ENCODE peak calls at places on chromosome X, in ten cellular contexts. M is cardiac fibroblast, O is foreskin fibroblast, Q is lung, P is endothelial cell, Z is RWPE1, V is GM13977, R is GM23338, N is astrocyte of the spinal cord, J is tibial artery. W is an unnamed sample.

GRCh38 chrX:139776614-139777013 is 68.6 kb upstream of the MCF2 start:
- DNase-seq in Q (no peak), P (no peak), V (no peak), O (no peak), N (no peak), Z (no peak), J (no peak), M (no peak), R (peak), W (peak)

GRCh38 chrX:36434521-36434920 is 515.0 kb downstream of the CFAP47 start:
- DNase-seq in V (no peak), N (no peak), Q (no peak), Z (no peak), R (no peak), M (no peak), P (no peak), O (no peak), J (no peak), W (peak)

GRCh38 chrX:87516716-87517115 is 886 bp upstream of the KLHL4 start:
- DNase-seq in M (peak), P (no peak), J (no peak), Z (peak), R (no peak), O (no peak), N (peak), Q (no peak), V (no peak), W (no peak)

GRCh38 chrX:134849390-134849789 is 141.4 kb upstream of the SMIM10 start:
- DNase-seq in J (no peak), V (no peak), R (no peak), N (peak), P (no peak), Z (peak), Q (no peak), M (peak), O (peak), W (no peak)

GRCh38 chrX:11672213-11672612 is 6.5 kb upstream of the ARHGAP6 start:
- DNase-seq in N (no peak), M (no peak), R (no peak), O (no peak), P (no peak), V (no peak), J (no peak), Z (no peak), Q (no peak), W (no peak)

GRCh38 chrX:115560978-115561604 is at the start of gene PLS3:
- DNase-seq in N (peak), O (peak), M (peak), P (peak), J (peak), V (peak), R (peak), Q (peak), Z (peak), W (peak)

GRCh38 chrX:55135171-55135570 is 46.4 kb downstream of the PAGE2 start:
- DNase-seq in Q (no peak), R (peak), M (peak), N (peak), P (peak), V (no peak), Z (peak), J (no peak), O (peak), W (no peak)

GRCh38 chrX:97123001-97123400 is 239.3 kb downstream of the RPA4 start:
- DNase-seq in O (no peak), N (no peak), M (no peak), Z (no peak), V (no peak), J (no peak), Q (no peak), P (no peak), R (no peak), W (no peak)

GRCh38 chrX:118164138-118164537 is 47.5 kb upstream of the KLHL13 start:
- DNase-seq in J (no peak), M (no peak), P (no peak), O (peak), N (peak), V (no peak), Q (no peak), R (no peak), Z (peak), W (no peak)

GRCh38 chrX:134551365-134552095 is 91.6 kb downstream of the HPRT1 start:
- DNase-seq in O (peak), V (no peak), J (no peak), R (no peak), P (no peak), N (peak), M (peak), Q (no peak), Z (peak), W (no peak)

GRCh38 chrX:101823236-101823635 is 108.6 kb downstream of the ZMAT1 start:
- DNase-seq in R (no peak), P (no peak), O (no peak), M (no peak), Q (no peak), Z (no peak), J (no peak), N (no peak), V (no peak), W (no peak)

GRCh38 chrX:2908125-2908685 is 20.9 kb downstream of the ARSD start:
- DNase-seq in R (no peak), V (no peak), J (no peak), N (no peak), M (no peak), P (no peak), O (no peak), Q (no peak), Z (no peak), W (no peak)

GRCh38 chrX:9538544-9539045 is 73.7 kb downstream of the TBL1X start:
- DNase-seq in M (no peak), R (no peak), O (peak), Q (no peak), N (no peak), J (no peak), V (no peak), P (no peak), Z (no peak), W (no peak)

GRCh38 chrX:120316587-120317283 is 5.5 kb upstream of the TMEM255A start:
- DNase-seq in V (no peak), Z (peak), O (peak), N (peak), J (no peak), Q (no peak), P (no peak), R (no peak), M (no peak), W (no peak)

GRCh38 chrX:18931972-18932371 is 51.9 kb downstream of the PHKA2 start:
- DNase-seq in Q (no peak), M (peak), P (peak), O (peak), R (peak), J (no peak), V (no peak), Z (peak), N (peak), W (no peak)

GRCh38 chrX:100976211-100976610 is 6.7 kb downstream of the ARL13A start:
- DNase-seq in P (no peak), Z (no peak), V (no peak), N (no peak), J (no peak), Q (no peak), O (peak), R (no peak), M (no peak), W (no peak)

GRCh38 chrX:74286950-74287349 is 17.0 kb upstream of the ZCCHC13 start:
- DNase-seq in N (peak), R (no peak), J (no peak), Q (no peak), V (no peak), M (peak), Z (no peak), P (no peak), O (peak), W (no peak)

GRCh38 chrX:74293343-74293946 is 10.5 kb upstream of the ZCCHC13 start:
- DNase-seq in Z (peak), R (peak), J (peak), V (peak), M (peak), N (peak), O (peak), P (peak), Q (peak), W (peak)

GRCh38 chrX:74295102-74295501 is 8.9 kb upstream of the ZCCHC13 start:
- DNase-seq in Q (no peak), V (no peak), N (no peak), R (no peak), Z (no peak), M (no peak), P (no peak), O (no peak), J (no peak), W (no peak)

GRCh38 chrX:74291577-74291963 is 12.4 kb upstream of the ZCCHC13 start:
- DNase-seq in Z (no peak), N (peak), P (no peak), J (no peak), R (no peak), O (no peak), M (no peak), Q (no peak), V (no peak), W (no peak)

GRCh38 chrX:74291964-74292891 is 11.8 kb upstream of the ZCCHC13 start:
- DNase-seq in O (peak), R (peak), N (peak), J (peak), M (peak), Z (peak), V (peak), P (peak), Q (peak), W (no peak)
- TF ChIP-seq CTCF in O (no peak), R (peak), N (peak), J (no peak), M (no peak), Z (peak), V (peak), P (no peak), Q (no peak), W (no peak)

GRCh38 chrX:128781506-128781905 is 729.3 kb upstream of the ACTRT1 start:
- DNase-seq in R (peak), J (no peak), N (no peak), O (no peak), M (no peak), Q (no peak), V (peak), P (peak), Z (peak), W (peak)
- TF ChIP-seq CTCF in R (peak), J (no peak), N (peak), O (no peak), M (no peak), Q (no peak), V (peak), P (peak), Z (no peak), W (no peak)

GRCh38 chrX:110987292-110987691 is 108.7 kb upstream of the PAK3 start:
- DNase-seq in N (no peak), O (no peak), R (peak), M (peak), Z (no peak), P (peak), J (no peak), V (no peak), Q (no peak), W (no peak)
- TF ChIP-seq CTCF in N (peak), O (no peak), R (peak), M (no peak), Z (no peak), P (no peak), J (no peak), V (no peak), Q (no peak), W (peak)

DNA sequence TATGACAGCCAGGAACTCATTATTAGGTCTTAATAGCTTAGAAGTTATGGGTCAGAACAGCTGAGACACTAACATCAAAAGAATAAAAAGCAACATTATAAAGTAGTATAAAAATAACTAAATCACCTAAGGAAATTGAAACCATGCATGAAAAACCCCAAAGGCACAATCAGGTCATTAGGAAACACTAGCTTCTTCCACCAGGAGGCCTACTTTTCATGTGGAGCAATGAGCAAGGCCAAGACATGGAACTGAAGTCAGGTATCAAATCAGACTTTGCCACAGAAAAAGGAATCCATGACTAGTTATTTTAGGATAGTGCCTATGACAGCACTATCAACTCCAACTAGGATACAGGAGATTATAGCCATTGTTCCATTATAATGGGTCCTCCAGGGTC is 7.9 kb downstream of the HUWE1 start:
- DNase-seq in O (no peak), M (peak), V (no peak), Z (no peak), J (no peak), Q (no peak), P (no peak), R (peak), N (no peak), W (no peak)
- TF ChIP-seq CTCF in O (peak), M (peak), V (no peak), Z (no peak), J (no peak), Q (no peak), P (no peak), R (peak), N (peak), W (peak)

GRCh38 chrX:50100188-50100587 is 100.6 kb downstream of the AKAP4 start:
- DNase-seq in O (no peak), Z (peak), V (no peak), P (peak), J (no peak), N (no peak), Q (no peak), R (peak), M (peak), W (peak)
- TF ChIP-seq CTCF in O (no peak), Z (no peak), V (peak), P (no peak), J (no peak), N (peak), Q (peak), R (peak), M (peak), W (peak)

GRCh38 chrX:48491809-48492208 is 15.8 kb downstream of the FTSJ1 start:
- DNase-seq in R (no peak), P (no peak), J (no peak), V (no peak), N (no peak), Q (no peak), O (no peak), M (no peak), Z (no peak), W (no peak)

GRCh38 chrX:48492293-48492910 is 16.4 kb upstream of the PORCN start:
- DNase-seq in V (no peak), O (peak), R (no peak), P (no peak), M (peak), N (peak), Q (no peak), Z (no peak), J (no peak), W (no peak)

GRCh38 chrX:48496660-48497059 is 12.1 kb upstream of the PORCN start:
- DNase-seq in O (peak), N (no peak), J (no peak), V (no peak), M (no peak), R (no peak), Z (no peak), P (no peak), Q (no peak), W (no peak)

GRCh38 chrX:48490661-48491060 is 14.7 kb downstream of the FTSJ1 start:
- DNase-seq in N (no peak), V (no peak), R (no peak), J (no peak), P (no peak), Q (no peak), M (no peak), O (peak), Z (peak), W (no peak)

GRCh38 chrX:48493890-48494364 is 14.9 kb upstream of the PORCN start:
- DNase-seq in P (peak), M (peak), Z (no peak), V (no peak), R (peak), Q (no peak), O (peak), J (no peak), N (peak), W (no peak)
- TF ChIP-seq CTCF in P (no peak), M (peak), Z (no peak), V (peak), R (peak), Q (no peak), O (no peak), J (no peak), N (peak), W (peak)

DNA sequence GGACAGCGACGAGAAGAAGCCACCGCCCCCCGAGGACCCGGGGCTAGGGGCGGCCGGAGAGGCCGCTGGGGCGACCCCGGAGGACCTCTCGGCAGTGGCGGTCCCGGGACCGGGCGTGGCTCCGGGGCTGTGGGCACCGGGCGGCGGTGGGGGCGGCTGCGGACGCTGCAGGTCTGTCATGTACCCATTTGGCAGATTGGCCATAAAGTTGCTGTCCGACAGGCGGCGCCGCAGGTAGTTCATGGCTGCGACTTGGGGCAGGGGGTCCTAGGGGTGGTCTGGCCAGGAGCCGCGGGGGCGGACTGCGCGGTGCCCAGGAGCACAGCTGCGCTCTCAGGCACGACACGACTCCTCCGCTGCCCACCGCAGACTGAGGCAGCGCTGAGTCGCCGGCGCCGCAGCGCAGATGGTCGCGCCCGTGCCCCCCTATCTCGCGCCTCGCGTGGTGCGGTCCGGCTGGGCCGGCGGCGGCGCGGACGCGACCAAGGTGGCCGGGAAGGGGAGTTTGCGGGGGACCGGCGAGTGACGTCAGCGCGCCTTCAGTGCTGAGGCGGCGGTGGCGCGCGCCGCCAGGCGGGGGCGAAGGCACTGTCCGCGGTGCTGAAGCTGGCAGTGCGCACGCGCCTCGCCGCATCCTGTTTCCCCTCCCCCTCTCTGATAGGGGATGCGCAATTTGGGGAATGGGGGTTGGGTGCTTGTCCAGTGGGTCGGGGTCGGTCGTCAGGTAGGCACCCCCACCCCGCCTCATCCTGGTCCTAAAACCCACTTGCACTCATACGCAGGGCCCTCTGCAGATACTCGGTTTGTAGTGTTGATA is at the start of gene SYN1:
- DNase-seq in V (peak), J (peak), M (peak), O (peak), N (peak), Q (peak), R (peak), Z (peak), P (peak), W (peak)
- TF ChIP-seq CTCF in V (peak), J (peak), M (no peak), O (no peak), N (no peak), Q (peak), R (peak), Z (no peak), P (no peak), W (no peak)

GRCh38 chrX:144946696-144947095 is 300.6 kb upstream of the SPANXN1 start:
- DNase-seq in V (no peak), P (no peak), O (peak), Z (no peak), N (peak), J (no peak), M (no peak), R (no peak), Q (no peak), W (no peak)
- TF ChIP-seq CTCF in V (no peak), P (no peak), O (no peak), Z (no peak), N (no peak), J (no peak), M (no peak), R (no peak), Q (no peak), W (no peak)

DNA sequence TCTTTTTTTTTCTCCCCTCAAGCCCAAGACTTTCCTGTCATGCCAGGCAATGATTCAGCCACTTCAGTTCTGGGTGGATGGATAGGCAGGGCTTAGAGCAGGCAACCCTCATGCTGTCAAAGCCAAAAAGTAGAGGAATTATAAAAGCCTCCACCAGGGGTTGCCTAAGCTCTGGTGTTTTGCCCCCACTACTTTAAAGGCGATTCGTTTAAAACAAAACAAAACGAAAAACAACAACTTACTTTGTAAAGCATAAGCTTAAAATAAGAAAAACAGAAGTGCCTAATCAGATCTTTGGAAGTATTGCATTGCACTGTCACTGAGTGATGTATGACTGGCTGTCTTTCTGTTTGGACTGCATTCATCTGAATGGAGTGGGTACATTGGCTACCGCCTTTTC is 5.3 kb upstream of the IDS start:
- DNase-seq in N (no peak), R (peak), Z (no peak), M (peak), Q (no peak), V (no peak), O (peak), J (no peak), P (no peak), W (peak)
- TF ChIP-seq CTCF in N (no peak), R (no peak), Z (no peak), M (peak), Q (no peak), V (no peak), O (peak), J (no peak), P (no peak), W (peak)

W was measured in osteoblast.